ENCODE peak calls at places on chromosomes 4 and X, in seven cellular contexts. Z is Panc1, S is foreskin fibroblast, V is colonic mucosa, Q is IMR-90, A is OCI-LY7, R is transverse colon. B is an unnamed sample.

GRCh38 chr4:25180524-25181131 is 20.4 kb upstream of the SEPSECS start:
- DNase-seq in Z (no peak), V (peak; percentile 24), A (peak; percentile 80), R (peak; percentile 20), S (no peak), Q (peak; percentile 46), B (no peak)

GRCh38 chrX:340641-341423 is 22.2 kb upstream of the GTPBP6 start:
- DNase-seq in Z (no peak), S (no peak), A (no peak), R (no peak), V (no peak), Q (no peak), B (peak; percentile 6)

GRCh38 chr4:109912706-109913621 is at the start of gene EGF:
- DNase-seq in V (peak; percentile 23), S (peak; percentile 12), R (no peak), Z (no peak), Q (peak; percentile 50), A (no peak), B (no peak)

GRCh38 chr4:28636971-28637370 is 1776.3 kb downstream of the STIM2 start:
- DNase-seq in V (no peak), A (no peak), S (no peak), Z (no peak), Q (peak; percentile 59), R (no peak), B (no peak)

GRCh38 chr4:103443324-103443723 is 245.2 kb upstream of the CENPE start:
- DNase-seq in A (no peak), V (no peak), Q (no peak), R (no peak), Z (no peak), S (no peak), B (no peak)

GRCh38 chr4:80913381-80913780 is 117.1 kb upstream of the BMP3 start:
- DNase-seq in V (no peak), A (peak; percentile 26), S (no peak), R (no peak), Z (no peak), Q (no peak), B (no peak)

GRCh38 chr4:109298279-109299010 is 4.0 kb downstream of the COL25A1 start:
- DNase-seq in V (no peak), S (no peak), R (no peak), Q (no peak), Z (no peak), A (peak; percentile 13), B (no peak)

GRCh38 chr4:85522836-85523235 is 47.9 kb downstream of the ARHGAP24 start:
- DNase-seq in A (no peak), V (no peak), Z (no peak), S (no peak), R (no peak), Q (no peak), B (no peak)

GRCh38 chrX:7263330-7263729 is 115.4 kb upstream of the PUDP start:
- DNase-seq in V (no peak), Q (no peak), R (no peak), S (no peak), A (no peak), Z (no peak), B (no peak)

GRCh38 chr4:60794372-60794771 is 405.8 kb upstream of the ADGRL3 start:
- DNase-seq in R (no peak), Z (no peak), V (no peak), S (no peak), Q (no peak), A (no peak), B (no peak)

DNA sequence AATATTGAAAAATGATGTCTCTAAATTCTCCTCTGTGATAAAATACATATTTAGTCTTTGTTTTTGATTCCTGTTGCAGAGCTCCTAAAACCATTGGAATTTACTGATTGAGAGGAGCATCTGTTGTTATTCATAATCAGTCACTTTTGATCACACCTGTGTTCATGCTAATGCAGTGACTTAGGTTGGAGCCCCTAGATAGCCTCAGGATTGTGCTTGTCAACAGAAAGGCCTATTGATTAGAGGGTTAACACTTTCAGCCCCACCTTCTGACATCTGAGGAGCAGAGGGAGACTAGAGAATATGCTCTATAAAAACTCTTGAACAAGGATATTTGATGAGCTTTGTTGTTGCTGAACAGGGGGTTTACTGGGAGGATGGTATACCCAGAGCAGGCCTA is 409.5 kb upstream of the ADGRL3 start:
- DNase-seq in Z (no peak), S (no peak), R (no peak), A (no peak), V (no peak), Q (no peak), B (no peak)
- H3K4me3 ChIP-seq in Z (no peak overlapping the region), S (no peak overlapping the region), R (no peak overlapping the region), A (no peak overlapping the region), V (no peak overlapping the region), Q (no peak overlapping the region), B (no peak overlapping the region)

GRCh38 chrX:24149346-24150050 is at the start of gene ZFX:
- DNase-seq in Z (no peak), R (peak; percentile 82), A (peak; percentile 58), V (peak; percentile 76), Q (peak; percentile 63), S (peak; percentile 43), B (peak; percentile 83)

GRCh38 chrX:24147165-24147564 is 2.4 kb upstream of the ZFX start:
- DNase-seq in S (no peak), Q (no peak), R (no peak), Z (no peak), V (no peak), A (no peak), B (no peak)

GRCh38 chrX:24146283-24146865 is 3.2 kb upstream of the ZFX start:
- DNase-seq in V (no peak), Q (peak; percentile 22), Z (no peak), A (no peak), S (no peak), R (no peak), B (no peak)

GRCh38 chrX:24148535-24149345 is 789 bp upstream of the ZFX start:
- DNase-seq in A (peak; percentile 43), Q (peak; percentile 61), S (no peak), R (no peak), Z (no peak), V (peak; percentile 41), B (peak; percentile 58)

GRCh38 chrX:24148118-24148517 is 1.4 kb upstream of the ZFX start:
- DNase-seq in R (no peak), Q (peak; percentile 11), Z (no peak), S (no peak), A (peak; percentile 29), V (no peak), B (no peak)
- H3K4me3 ChIP-seq in R (no peak overlapping the region), Q (peak overlapping the region; percentile 98), Z (no peak overlapping the region), S (peak overlapping the region; percentile 56), A (peak overlapping the region; percentile 75), V (peak overlapping the region; percentile 64), B (peak overlapping the region; percentile 73)

GRCh38 chr4:42361475-42361874 is 35.8 kb upstream of the SHISA3 start:
- DNase-seq in Q (no peak), Z (no peak), R (no peak), A (no peak), S (no peak), V (no peak), B (no peak)

GRCh38 chr4:42363614-42364013 is 33.7 kb upstream of the SHISA3 start:
- DNase-seq in V (no peak), Q (no peak), A (no peak), Z (no peak), R (no peak), S (no peak), B (no peak)

GRCh38 chr4:42357325-42357724 is 40.0 kb upstream of the SHISA3 start:
- DNase-seq in A (no peak), V (no peak), S (no peak), R (no peak), Q (no peak), Z (no peak), B (no peak)

GRCh38 chr4:42359686-42360085 is 37.6 kb upstream of the SHISA3 start:
- DNase-seq in Q (peak; percentile 45), A (no peak), S (no peak), R (no peak), V (no peak), Z (no peak), B (no peak)

GRCh38 chr4:42360158-42360557 is 37.1 kb upstream of the SHISA3 start:
- DNase-seq in A (no peak), S (no peak), Z (no peak), Q (no peak), V (no peak), R (no peak), B (no peak)
- H3K4me3 ChIP-seq in A (no peak overlapping the region), S (no peak overlapping the region), Z (no peak overlapping the region), Q (no peak overlapping the region), V (no peak overlapping the region), R (no peak overlapping the region), B (no peak overlapping the region)

GRCh38 chr4:157075401-157075800 is 549 bp upstream of the GLRB start:
- DNase-seq in Q (no peak), S (no peak), Z (no peak), V (no peak), A (no peak), R (no peak), B (no peak)
- H3K4me3 ChIP-seq in Q (peak overlapping the region; percentile 96), S (peak overlapping the region; percentile 78), Z (peak overlapping the region; percentile 53), V (no peak overlapping the region), A (no peak overlapping the region), R (peak overlapping the region; percentile 52), B (peak overlapping the region; percentile 42)

DNA sequence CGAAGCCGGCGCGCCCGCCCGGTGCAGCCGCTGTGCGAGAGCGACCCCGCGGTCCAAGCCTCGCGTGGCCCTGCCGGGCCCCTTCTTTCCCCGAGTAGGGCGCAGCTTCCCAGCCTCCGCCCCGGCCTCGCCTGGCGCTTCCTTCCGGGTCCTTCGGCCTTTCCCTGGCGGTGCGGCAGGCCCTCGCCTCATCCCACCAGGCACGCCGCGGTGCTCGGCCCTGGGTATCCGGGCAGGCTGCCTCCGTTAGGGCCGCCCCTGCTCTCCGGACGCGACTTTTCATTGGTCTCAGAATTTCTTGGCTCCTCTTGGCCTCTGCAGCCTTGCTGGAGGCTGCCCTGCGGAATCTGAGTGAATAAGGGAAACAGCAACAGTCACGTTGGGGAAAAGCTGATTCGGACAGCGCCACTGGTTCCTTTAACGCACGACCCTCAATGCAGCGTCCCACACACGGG is 429 bp downstream of the UVSSA start:
- DNase-seq in Q (peak; percentile 82), S (peak; percentile 79), R (peak; percentile 76), A (peak; percentile 70), Z (no peak), V (peak; percentile 58), B (peak; percentile 87)
- H3K4me3 ChIP-seq in Q (peak overlapping the region; percentile 59), S (peak overlapping the region; percentile 68), R (peak overlapping the region; percentile 96), A (peak overlapping the region; percentile 76), Z (peak overlapping the region; percentile 81), V (peak overlapping the region; percentile 74), B (peak overlapping the region; percentile 83)

DNA sequence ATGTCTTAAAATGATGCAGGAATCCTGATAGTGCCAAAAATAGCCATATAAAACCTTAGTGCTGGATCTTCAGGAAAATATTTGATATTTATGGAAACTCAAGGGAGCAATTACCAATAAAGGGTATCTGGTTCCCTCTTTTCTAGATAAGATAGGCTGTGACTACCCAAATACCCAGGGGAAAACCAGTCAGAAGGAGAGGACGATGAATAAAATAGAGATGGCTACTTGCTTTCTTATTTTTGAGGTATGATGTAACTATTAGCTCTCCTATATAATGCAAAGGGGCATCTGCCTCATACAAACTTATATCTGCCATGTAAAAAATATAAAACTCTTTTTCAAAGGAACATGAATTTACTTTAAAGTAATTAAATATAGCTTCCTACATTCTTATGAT is 23.4 kb upstream of the COX18 start:
- DNase-seq in V (no peak), Z (no peak), R (no peak), S (no peak), A (no peak), Q (no peak), B (no peak)
- H3K4me3 ChIP-seq in V (no peak overlapping the region), Z (no peak overlapping the region), R (no peak overlapping the region), S (no peak overlapping the region), A (no peak overlapping the region), Q (no peak overlapping the region), B (no peak overlapping the region)

B was measured in ovary.